ENCODE peak calls at places on chromosomes 16 and 17, in seven cellular contexts. T is foreskin fibroblast; K is adrenal gland; X is GM12864; Z is AG04450; U is CD4-positive, alpha-beta T cell; E is chondrocyte. Y is an unnamed sample.

GRCh38 chr16:71537643-71538042 is 11.4 kb downstream of the CHST4 start:
- DNase-seq in T (peak), K (peak), X (peak), Z (peak), U (peak), E (no peak), Y (peak)

GRCh38 chr17:50550661-50551432 is 3.9 kb downstream of the SPATA20 start:
- DNase-seq in T (peak), K (peak), X (no peak), Z (peak), U (no peak), E (no peak), Y (peak)

GRCh38 chr17:8695241-8695640 is 49.4 kb downstream of the CCDC42 start:
- DNase-seq in T (no peak), K (no peak), X (no peak), Z (no peak), U (no peak), E (no peak), Y (no peak)

GRCh38 chr17:14316131-14316854 is 15.4 kb downstream of the HS3ST3B1 start:
- DNase-seq in T (no peak), K (no peak), X (no peak), Z (no peak), U (no peak), E (no peak), Y (no peak)

GRCh38 chr17:3917391-3917931 is 1.2 kb upstream of the P2RX1 start:
- DNase-seq in T (no peak), K (peak), X (no peak), Z (no peak), U (no peak), E (no peak), Y (no peak)

GRCh38 chr17:7656958-7657715 is 6.4 kb downstream of the ATP1B2 start:
- DNase-seq in T (no peak), K (peak), X (no peak), Z (no peak), U (no peak), E (no peak), Y (no peak)

GRCh38 chr17:31693433-31694210 is 165.4 kb downstream of the COPRS start:
- DNase-seq in T (no peak), K (no peak), X (no peak), Z (no peak), U (no peak), E (no peak), Y (no peak)

GRCh38 chr16:22240023-22240697 is 34.1 kb downstream of the EEF2K start:
- DNase-seq in T (no peak), K (peak), X (no peak), Z (no peak), U (no peak), E (no peak), Y (no peak)

GRCh38 chr17:2602597-2603017 is 9.2 kb downstream of the PAFAH1B1 start:
- DNase-seq in T (no peak), K (no peak), X (no peak), Z (no peak), U (no peak), E (no peak), Y (no peak)

GRCh38 chr17:16463341-16464000 is 28.5 kb downstream of the LRRC75A start:
- DNase-seq in T (peak), K (peak), X (no peak), Z (peak), U (no peak), E (no peak), Y (peak)

GRCh38 chr17:48162946-48163506 is 55.5 kb downstream of the SNX11 start:
- DNase-seq in T (no peak), K (peak), X (peak), Z (no peak), U (no peak), E (no peak), Y (no peak)

GRCh38 chr16:18059089-18059488 is 277.4 kb downstream of the NPIPA8 start:
- DNase-seq in T (no peak), K (no peak), X (no peak), Z (no peak), U (no peak), E (no peak), Y (no peak)

GRCh38 chr17:1762906-1763829 is 1.3 kb downstream of the SERPINF1 start:
- DNase-seq in T (peak), K (peak), X (no peak), Z (peak), U (no peak), E (no peak), Y (no peak)

GRCh38 chr17:49156256-49156655 is 23.7 kb downstream of the B4GALNT2 start:
- DNase-seq in T (no peak), K (no peak), X (no peak), Z (no peak), U (no peak), E (no peak), Y (no peak)

GRCh38 chr16:83244057-83244456 is 563.7 kb upstream of the HSBP1 start:
- DNase-seq in T (no peak), K (no peak), X (no peak), Z (no peak), U (no peak), E (no peak), Y (no peak)

GRCh38 chr16:12572316-12572985 is 231.2 kb downstream of the CPPED1 start:
- DNase-seq in T (no peak), K (no peak), X (no peak), Z (no peak), U (no peak), E (peak), Y (no peak)

GRCh38 chr17:36657390-36657762 is 56.0 kb downstream of the MRM1 start:
- DNase-seq in T (no peak), K (no peak), X (no peak), Z (no peak), U (no peak), E (no peak), Y (no peak)

GRCh38 chr17:79100405-79100804 is 25.8 kb downstream of the ENGASE start:
- DNase-seq in T (no peak), K (no peak), X (no peak), Z (no peak), U (no peak), E (no peak), Y (no peak)

GRCh38 chr16:86038923-86039310 is 140.0 kb downstream of the IRF8 start:
- DNase-seq in T (no peak), K (no peak), X (no peak), Z (no peak), U (no peak), E (peak), Y (no peak)

GRCh38 chr17:12089809-12090384 is 69.2 kb downstream of the MAP2K4 start:
- DNase-seq in T (peak), K (no peak), X (no peak), Z (peak), U (no peak), E (no peak), Y (no peak)

GRCh38 chr16:63921737-63922136 is 1200.1 kb downstream of the CDH11 start:
- DNase-seq in T (no peak), K (no peak), X (no peak), Z (no peak), U (no peak), E (no peak), Y (no peak)

GRCh38 chr17:49924116-49924515 is 44.9 kb upstream of the DLX4 start:
- DNase-seq in T (no peak), K (no peak), X (no peak), Z (no peak), U (no peak), E (no peak), Y (no peak)

GRCh38 chr17:72556944-72557826 is 436.4 kb downstream of the SOX9 start:
- DNase-seq in T (peak), K (peak), X (peak), Z (no peak), U (peak), E (peak), Y (peak)

GRCh38 chr16:62050793-62051192 is 14.6 kb upstream of the CDH8 start:
- DNase-seq in T (no peak), K (no peak), X (no peak), Z (no peak), U (no peak), E (no peak), Y (no peak)

GRCh38 chr16:86826931-86827330 is 248.6 kb downstream of the FOXL1 start:
- DNase-seq in T (no peak), K (no peak), X (no peak), Z (no peak), U (no peak), E (no peak), Y (no peak)

GRCh38 chr17:73166731-73167581 is 2.1 kb downstream of the SSTR2 start:
- DNase-seq in T (peak), K (no peak), X (no peak), Z (no peak), U (no peak), E (no peak), Y (no peak)

GRCh38 chr17:62899349-62899748 is 66.7 kb upstream of the TANC2 start:
- DNase-seq in T (no peak), K (peak), X (no peak), Z (no peak), U (no peak), E (no peak), Y (no peak)

GRCh38 chr16:53534206-53534605 is 31.2 kb upstream of the AKTIP start:
- DNase-seq in T (no peak), K (no peak), X (no peak), Z (no peak), U (no peak), E (no peak), Y (no peak)

GRCh38 chr17:19237389-19238166 is 412 bp downstream of the EPN2 start:
- DNase-seq in T (no peak), K (peak), X (no peak), Z (no peak), U (peak), E (no peak), Y (no peak)

GRCh38 chr17:21687136-21687953 is 5.0 kb upstream of the KCNJ18 start:
- DNase-seq in T (no peak), K (no peak), X (no peak), Z (no peak), U (no peak), E (no peak), Y (no peak)
- TF ChIP-seq CTCF in T (no peak), K (no peak), X (no peak), Z (no peak), U (no peak), E (no peak), Y (no peak)

GRCh38 chr17:75267403-75268232 is 3.4 kb downstream of the MIF4GD start:
- DNase-seq in T (no peak), K (no peak), X (no peak), Z (no peak), U (no peak), E (no peak), Y (no peak)
- TF ChIP-seq CTCF in T (no peak), K (no peak), X (peak), Z (no peak), U (no peak), E (no peak), Y (no peak)

DNA sequence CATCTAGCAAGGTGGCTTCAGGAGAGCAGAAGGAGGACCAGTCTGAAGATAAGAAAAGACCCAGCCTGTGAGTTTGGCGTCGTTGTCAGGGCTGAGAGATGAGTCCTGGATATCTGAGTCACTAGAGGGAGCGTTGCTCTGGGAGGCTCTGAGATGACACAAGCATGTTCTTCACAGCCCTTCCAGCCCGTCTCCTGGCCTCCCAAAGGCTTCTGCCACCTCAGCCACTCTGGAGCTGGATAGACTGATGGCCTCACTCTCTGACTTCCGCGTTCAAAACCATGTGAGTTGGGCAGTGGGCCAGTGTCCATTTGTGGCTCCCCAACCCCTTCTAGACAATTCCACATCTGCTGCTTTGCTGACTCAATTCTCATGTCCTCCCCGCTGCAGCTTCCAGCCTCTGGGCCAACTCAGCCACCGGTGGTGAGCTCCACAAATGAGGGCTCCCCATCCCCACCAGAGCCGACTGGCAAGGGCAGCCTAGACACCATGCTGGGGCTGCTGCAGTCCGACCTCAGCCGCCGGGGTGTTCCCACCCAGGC is 2.3 kb downstream of the TGFB1I1 start:
- DNase-seq in T (peak), K (peak), X (no peak), Z (peak), U (no peak), E (no peak), Y (no peak)
- TF ChIP-seq CTCF in T (no peak), K (no peak), X (no peak), Z (no peak), U (no peak), E (no peak), Y (no peak)

DNA sequence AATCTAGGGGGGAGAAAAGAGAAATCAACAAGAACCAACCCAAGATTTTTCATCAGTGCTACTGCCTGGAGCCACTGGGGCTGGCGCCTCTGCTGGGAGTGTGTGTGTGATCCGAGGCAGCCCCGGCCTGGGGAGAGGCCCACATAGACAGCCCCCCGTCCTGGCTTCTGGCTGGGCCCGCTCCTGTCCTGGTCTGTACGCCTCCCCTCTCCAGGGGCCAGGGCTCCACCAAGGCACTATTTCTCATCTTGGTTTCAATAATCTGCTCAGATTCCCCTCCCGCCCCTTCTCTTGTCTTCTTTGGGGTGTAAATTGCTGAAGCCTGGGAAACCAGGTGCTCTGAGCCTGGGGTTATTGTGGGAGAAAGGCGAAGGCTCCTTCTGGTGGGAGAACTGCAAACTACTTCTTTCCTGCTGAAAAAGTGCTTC is 7.8 kb downstream of the BAHCC1 start:
- DNase-seq in T (no peak), K (no peak), X (no peak), Z (no peak), U (no peak), E (no peak), Y (no peak)
- TF ChIP-seq CTCF in T (no peak), K (no peak), X (no peak), Z (peak), U (no peak), E (peak), Y (no peak)

DNA sequence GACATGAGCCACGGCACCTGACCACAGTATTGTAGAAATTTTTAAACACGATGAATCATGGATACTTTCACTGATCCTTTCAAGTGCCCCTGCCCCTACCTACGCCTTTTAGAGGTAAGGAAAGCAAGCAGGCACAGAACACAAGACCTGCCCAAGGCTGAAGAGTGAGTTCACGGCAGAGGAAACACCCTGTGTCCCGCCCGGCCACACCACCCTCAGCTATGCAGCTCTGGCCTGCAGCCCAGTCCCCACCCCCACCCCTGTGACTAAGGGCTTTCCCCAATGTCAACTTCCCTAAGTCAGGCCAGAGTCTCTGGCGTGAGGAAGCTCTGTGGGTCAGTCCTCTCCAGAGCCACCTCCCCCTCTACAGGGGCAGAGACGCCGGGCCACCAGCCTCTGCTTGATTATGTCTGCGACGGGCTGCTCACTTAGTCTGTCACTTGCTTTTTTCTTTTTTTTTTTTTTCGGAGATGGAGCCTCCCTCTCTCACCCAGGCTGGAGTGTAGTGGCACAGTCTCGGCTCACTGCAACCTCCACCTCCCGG is 8.4 kb downstream of the SLC16A5 start:
- DNase-seq in T (no peak), K (peak), X (no peak), Z (no peak), U (no peak), E (no peak), Y (no peak)
- TF ChIP-seq CTCF in T (no peak), K (no peak), X (no peak), Z (no peak), U (no peak), E (no peak), Y (no peak)

GRCh38 chr16:3123986-3124886 is 10.6 kb upstream of the ZNF213 start:
- DNase-seq in T (peak), K (peak), X (peak), Z (peak), U (peak), E (peak), Y (peak)
- TF ChIP-seq CTCF in T (peak), K (no peak), X (peak), Z (peak), U (peak), E (peak), Y (no peak)